ENCODE peak calls at places on chromosome 7, in ten cellular contexts. Q is HEK293T; C is stimulated activated naive B cell treated with anti-CD40 and anti-IgM and Interleukin-4, amounts not matched to agents 10 μg/mL and 1 μg/mL and 100 μg/mL, for 72 hours; X is PC-3; M is frontal cortex; F is activated gamma-delta T cell treated with Interleukin-2 at 50 U/mL for 16 hours; O is iris pigment epithelial cell; S is NB4; V is Daoy; P is stimulated activated CD8-positive, alpha-beta memory T cell treated with anti-CD3 and anti-CD28 coated beads, Interleukin-4, amount 100 ng/mL, for 24 hours. L is an unnamed sample.

GRCh38 chr7:7751243-7752092 is 33.1 kb upstream of the RPA3 start:
- DNase-seq in Q (no peak), C (no peak), X (no peak), M (no peak), F (no peak), O (no peak), S (no peak), V (no peak), P (no peak), L (no peak)

GRCh38 chr7:108109216-108109908 is 20.8 kb downstream of the LAMB4 start:
- DNase-seq in Q (no peak), C (no peak), X (peak), M (no peak), F (no peak), O (no peak), S (peak), V (peak), P (no peak), L (no peak)

GRCh38 chr7:101238226-101239182 is 902 bp upstream of the CLDN15 start:
- DNase-seq in Q (no peak), C (no peak), X (no peak), M (no peak), F (no peak), O (no peak), S (no peak), V (no peak), P (no peak), L (no peak)

GRCh38 chr7:100604078-100604975 is 2.2 kb downstream of the PCOLCE start:
- DNase-seq in Q (peak), C (peak), X (peak), M (peak), F (peak), O (peak), S (peak), V (no peak), P (peak), L (peak)

GRCh38 chr7:35971133-35971995 is 170.5 kb downstream of the SEPTIN7 start:
- DNase-seq in Q (no peak), C (no peak), X (no peak), M (no peak), F (no peak), O (no peak), S (peak), V (no peak), P (no peak), L (no peak)

GRCh38 chr7:3294432-3295100 is 6.5 kb upstream of the SDK1 start:
- DNase-seq in Q (no peak), C (no peak), X (peak), M (no peak), F (no peak), O (no peak), S (no peak), V (no peak), P (no peak), L (no peak)

GRCh38 chr7:154832557-154833138 is 170.3 kb downstream of the PAXIP1 start:
- DNase-seq in Q (peak), C (no peak), X (peak), M (peak), F (no peak), O (peak), S (peak), V (peak), P (no peak), L (no peak)

GRCh38 chr7:120033114-120033513 is 239.9 kb upstream of the KCND2 start:
- DNase-seq in Q (no peak), C (no peak), X (peak), M (no peak), F (no peak), O (peak), S (no peak), V (peak), P (no peak), L (no peak)

GRCh38 chr7:145644426-145645154 is 472.0 kb upstream of the CNTNAP2 start:
- DNase-seq in Q (no peak), C (no peak), X (peak), M (no peak), F (no peak), O (no peak), S (no peak), V (peak), P (no peak), L (no peak)

GRCh38 chr7:25852249-25852994 is 299.6 kb upstream of the NFE2L3 start:
- DNase-seq in Q (no peak), C (no peak), X (no peak), M (no peak), F (no peak), O (peak), S (peak), V (no peak), P (no peak), L (peak)

GRCh38 chr7:142391191-142391992 is 133.5 kb upstream of the PRSS58 start:
- DNase-seq in Q (peak), C (no peak), X (peak), M (no peak), F (no peak), O (no peak), S (peak), V (peak), P (no peak), L (peak)

GRCh38 chr7:121286742-121287699 is 41.8 kb upstream of the WNT16 start:
- DNase-seq in Q (no peak), C (peak), X (peak), M (no peak), F (no peak), O (peak), S (peak), V (no peak), P (no peak), L (peak)

GRCh38 chr7:27784399-27785053 is 44.6 kb downstream of the TAX1BP1 start:
- DNase-seq in Q (peak), C (no peak), X (peak), M (no peak), F (peak), O (peak), S (peak), V (peak), P (no peak), L (peak)

GRCh38 chr7:79407351-79407750 is 46.1 kb downstream of the MAGI2 start:
- DNase-seq in Q (no peak), C (no peak), X (no peak), M (no peak), F (no peak), O (peak), S (no peak), V (no peak), P (no peak), L (no peak)

GRCh38 chr7:99362801-99363200 is 11.7 kb upstream of the ARPC1B start:
- DNase-seq in Q (no peak), C (no peak), X (no peak), M (no peak), F (no peak), O (peak), S (no peak), V (peak), P (no peak), L (peak)

GRCh38 chr7:151114151-151115090 is 28.1 kb downstream of the AGAP3 start:
- DNase-seq in Q (peak), C (no peak), X (peak), M (no peak), F (no peak), O (peak), S (no peak), V (no peak), P (no peak), L (peak)

GRCh38 chr7:7517661-7518236 is 17.9 kb downstream of the COL28A1 start:
- DNase-seq in Q (no peak), C (no peak), X (no peak), M (no peak), F (no peak), O (no peak), S (no peak), V (no peak), P (no peak), L (no peak)

GRCh38 chr7:46360811-46361210 is 439.7 kb upstream of the IGFBP3 start:
- DNase-seq in Q (no peak), C (no peak), X (no peak), M (no peak), F (no peak), O (no peak), S (no peak), V (peak), P (no peak), L (no peak)

GRCh38 chr7:46583606-46584005 is 662.5 kb upstream of the IGFBP3 start:
- DNase-seq in Q (no peak), C (no peak), X (peak), M (no peak), F (no peak), O (peak), S (no peak), V (peak), P (no peak), L (peak)